ENCODE peak calls at places on chromosome 15, in seven cellular contexts. V is Peyer's patch, P is fibroblast of lung, J is fibroblast of pulmonary artery, M is ovary, X is neuronal stem cell, D is choroid plexus epithelial cell. A is an unnamed sample.

GRCh38 chr15:58524247-58524646 is 92.5 kb downstream of the LIPC start:
- DNase-seq in V (no peak), P (no peak), J (peak; percentile 47), M (no peak), X (no peak), D (no peak), A (no peak)

GRCh38 chr15:69164807-69165636 is 4.6 kb downstream of the GLCE start:
- DNase-seq in V (no peak), P (no peak), J (peak; percentile 42), M (no peak), X (no peak), D (no peak), A (no peak)

GRCh38 chr15:79562538-79563298 is 130.6 kb downstream of the MINAR1 start:
- DNase-seq in V (no peak), P (peak; percentile 4), J (no peak), M (no peak), X (no peak), D (no peak), A (no peak)

GRCh38 chr15:101152914-101153313 is 98.9 kb downstream of the CHSY1 start:
- DNase-seq in V (no peak), P (no peak), J (no peak), M (peak; percentile 27), X (no peak), D (no peak), A (no peak)

GRCh38 chr15:98518823-98519561 is 129.3 kb upstream of the IGF1R start:
- DNase-seq in V (no peak), P (peak; percentile 63), J (peak; percentile 82), M (no peak), X (peak; percentile 78), D (peak; percentile 88), A (peak; percentile 44)

GRCh38 chr15:41984622-41985021 is 12.3 kb upstream of the EHD4 start:
- DNase-seq in V (no peak), P (no peak), J (no peak), M (no peak), X (no peak), D (no peak), A (no peak)

GRCh38 chr15:84911879-84912660 is 27.6 kb downstream of the SLC28A1 start:
- DNase-seq in V (peak; percentile 26), P (peak; percentile 99), J (peak; percentile 100), M (peak; percentile 91), X (no peak), D (peak; percentile 99), A (peak; percentile 83)

GRCh38 chr15:81752149-81752942 is 293.5 kb downstream of the MEX3B start:
- DNase-seq in V (no peak), P (peak; percentile 3), J (peak; percentile 50), M (peak; percentile 39), X (no peak), D (peak; percentile 28), A (peak; percentile 31)

GRCh38 chr15:79989682-79990081 is 18.7 kb upstream of the BCL2A1 start:
- DNase-seq in V (no peak), P (no peak), J (peak; percentile 47), M (no peak), X (no peak), D (peak; percentile 74), A (no peak)

GRCh38 chr15:52784799-52785671 is 5.1 kb downstream of the ONECUT1 start:
- DNase-seq in V (no peak), P (no peak), J (no peak), M (no peak), X (peak; percentile 23), D (no peak), A (no peak)
- H3K4me3 ChIP-seq in V (peak overlapping the region; percentile 3), P (no peak overlapping the region), J (no peak overlapping the region), M (no peak overlapping the region), X (no peak overlapping the region), D (no peak overlapping the region), A (peak overlapping the region; percentile 5)

GRCh38 chr15:77454956-77455355 is 34.3 kb downstream of the HMG20A start:
- DNase-seq in V (no peak), P (no peak), J (no peak), M (no peak), X (no peak), D (no peak), A (no peak)

GRCh38 chr15:77455696-77456293 is 35.1 kb downstream of the HMG20A start:
- DNase-seq in V (no peak), P (peak; percentile 84), J (peak; percentile 87), M (no peak), X (no peak), D (peak; percentile 69), A (no peak)

GRCh38 chr15:77456746-77457618 is 36.3 kb downstream of the HMG20A start:
- DNase-seq in V (no peak), P (peak; percentile 59), J (no peak), M (no peak), X (no peak), D (peak; percentile 25), A (no peak)

GRCh38 chr15:77454265-77454664 is 33.6 kb downstream of the HMG20A start:
- DNase-seq in V (no peak), P (peak; percentile 42), J (peak; percentile 74), M (no peak), X (no peak), D (peak; percentile 37), A (no peak)

DNA sequence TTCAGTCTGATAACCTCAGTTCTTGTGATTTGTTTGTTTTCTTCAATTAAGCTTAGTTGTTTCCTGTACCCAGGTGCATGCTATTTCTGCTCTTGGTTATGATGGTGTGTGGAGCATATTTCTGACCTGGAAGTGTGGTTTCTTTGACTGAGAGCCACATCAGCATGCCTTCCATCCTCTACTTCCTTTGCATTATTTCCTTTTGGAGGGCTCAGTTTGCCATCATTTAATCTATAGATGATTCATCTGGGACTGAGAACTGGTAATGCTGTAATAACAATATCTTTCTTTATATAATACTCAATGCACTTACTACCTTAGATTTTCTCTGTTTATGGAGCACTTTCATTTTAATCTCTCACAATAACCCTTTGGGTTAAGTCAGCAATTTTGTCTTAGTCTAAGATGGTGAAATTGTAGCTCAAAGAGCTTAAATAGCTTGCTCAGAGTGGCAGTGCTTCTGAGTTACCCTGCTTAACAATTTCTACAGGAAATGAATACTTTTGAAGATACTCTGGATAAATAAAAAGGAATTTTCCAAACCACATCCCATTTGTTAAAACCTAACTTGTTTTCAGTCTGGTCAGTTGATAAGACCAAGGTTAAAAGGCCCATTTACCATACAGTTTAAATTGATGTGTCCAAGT is 37.1 kb downstream of the HMG20A start:
- DNase-seq in V (no peak), P (peak; percentile 75), J (peak; percentile 52), M (no peak), X (no peak), D (peak; percentile 60), A (no peak)
- H3K4me3 ChIP-seq in V (no peak overlapping the region), P (no peak overlapping the region), J (no peak overlapping the region), M (no peak overlapping the region), X (no peak overlapping the region), D (no peak overlapping the region), A (no peak overlapping the region)

GRCh38 chr15:67134577-67135492 is 69.4 kb downstream of the SMAD3 start:
- DNase-seq in V (no peak), P (no peak), J (no peak), M (no peak), X (no peak), D (no peak), A (no peak)
- H3K4me3 ChIP-seq in V (peak overlapping the region; percentile 4), P (no peak overlapping the region), J (no peak overlapping the region), M (no peak overlapping the region), X (no peak overlapping the region), D (no peak overlapping the region), A (no peak overlapping the region)

GRCh38 chr15:48119277-48119676 is 1.5 kb upstream of the SLC24A5 start:
- DNase-seq in V (no peak), P (peak; percentile 5), J (no peak), M (no peak), X (no peak), D (no peak), A (no peak)
- H3K4me3 ChIP-seq in V (no peak overlapping the region), P (no peak overlapping the region), J (no peak overlapping the region), M (no peak overlapping the region), X (no peak overlapping the region), D (no peak overlapping the region), A (no peak overlapping the region)

DNA sequence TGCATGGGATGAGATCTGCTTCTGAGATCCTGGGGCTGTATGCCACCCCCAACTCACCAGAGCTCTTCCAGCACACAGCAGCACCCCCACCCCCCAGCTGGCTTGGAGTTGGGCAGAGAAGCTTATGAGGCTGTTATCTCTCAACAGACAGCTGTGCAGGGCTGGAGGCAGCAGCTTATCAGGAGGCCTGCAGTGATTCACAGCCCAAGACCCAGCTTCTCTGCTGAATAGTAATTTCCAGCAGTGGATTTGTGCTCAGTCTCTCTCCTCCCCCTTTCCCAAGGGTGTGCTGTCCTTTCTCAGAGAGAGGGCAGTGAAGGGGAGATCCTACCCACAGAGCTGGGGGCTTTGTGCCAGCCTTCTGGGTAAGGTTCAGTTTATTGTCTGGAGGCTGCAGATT is 2.1 kb downstream of the RPP25 start:
- DNase-seq in V (no peak), P (peak; percentile 85), J (peak; percentile 85), M (peak; percentile 80), X (no peak), D (peak; percentile 86), A (no peak)
- H3K4me3 ChIP-seq in V (peak overlapping the region; percentile 61), P (no peak overlapping the region), J (peak overlapping the region; percentile 89), M (peak overlapping the region; percentile 56), X (no peak overlapping the region), D (peak overlapping the region; percentile 61), A (peak overlapping the region; percentile 54)

A was measured in stomach.